ENCODE peak calls at places on chromosome 9, in six cellular contexts. I, A, O, V, S and J are unnamed samples.
A peak's percentile ranks its signal among the peaks of the same experiment; 100 is the strongest.

GRCh38 chr9:34413229-34413852 is 36.6 kb upstream of the MYORG start:
- DNase-seq in I (no peak), A (peak; percentile 53), O (peak; percentile 6), V (peak; percentile 54), S (peak; percentile 44), J (no peak)

GRCh38 chr9:121717141-121717749 is 65.8 kb downstream of the DAB2IP start:
- DNase-seq in I (no peak), A (no peak), O (no peak), V (no peak), S (no peak), J (no peak)

GRCh38 chr9:137319434-137319975 is 17.4 kb upstream of the NRARP start:
- DNase-seq in I (no peak), A (no peak), O (no peak), V (no peak), S (no peak), J (no peak)

GRCh38 chr9:98861881-98862501 is 54.5 kb downstream of the GALNT12 start:
- DNase-seq in I (no peak), A (peak; percentile 94), O (no peak), V (no peak), S (peak; percentile 57), J (no peak)

GRCh38 chr9:84481819-84482218 is 141.3 kb upstream of the SLC28A3 start:
- DNase-seq in I (no peak), A (no peak), O (no peak), V (no peak), S (no peak), J (no peak)

GRCh38 chr9:135544981-135545635 is 818 bp upstream of the OBP2A start:
- DNase-seq in I (no peak), A (no peak), O (no peak), V (no peak), S (no peak), J (no peak)

GRCh38 chr9:115104908-115105307 is 13.0 kb downstream of the TNC start:
- DNase-seq in I (no peak), A (no peak), O (no peak), V (no peak), S (no peak), J (no peak)

GRCh38 chr9:101028346-101029299 is at the start of gene PLPPR1:
- DNase-seq in I (peak; percentile 74), A (peak; percentile 12), O (peak; percentile 84), V (no peak), S (peak; percentile 17), J (no peak)

GRCh38 chr9:114386886-114387677 is 700 bp downstream of the AKNA start:
- DNase-seq in I (no peak), A (no peak), O (peak; percentile 72), V (peak; percentile 35), S (no peak), J (peak; percentile 8)

GRCh38 chr9:86684148-86684547 is 263.2 kb downstream of the GAS1 start:
- DNase-seq in I (no peak), A (no peak), O (no peak), V (no peak), S (no peak), J (no peak)

GRCh38 chr9:5052858-5053257 is 67.8 kb downstream of the JAK2 start:
- DNase-seq in I (no peak), A (no peak), O (no peak), V (no peak), S (no peak), J (no peak)